ENCODE peak calls at places on chromosomes 6 and 20, in six cellular contexts. One of them, this sample, is unnamed.

GRCh38 chr6:104713982-104714381 is 145.7 kb downstream of the HACE1 start:
- DNase-seq in SK-N-SH: no peak
- DNase-seq in WTC11: no peak
- DNase-seq in A549: no peak
- DNase-seq in GM12878: no peak
- DNase-seq in HCT116: no peak
- DNase-seq in this sample: no peak

GRCh38 chr6:128230267-128230989 is 290.0 kb downstream of the PTPRK start:
- DNase-seq in A549: no peak
- DNase-seq in SK-N-SH: no peak
- DNase-seq in WTC11: no peak
- DNase-seq in GM12878: no peak
- DNase-seq in HCT116: no peak
- DNase-seq in this sample: no peak

GRCh38 chr6:122476131-122476530 is 4.5 kb upstream of the SERINC1 start:
- DNase-seq in GM12878: no peak
- DNase-seq in HCT116: no peak
- DNase-seq in WTC11: no peak
- DNase-seq in SK-N-SH: peak
- DNase-seq in A549: peak
- DNase-seq in this sample: peak

GRCh38 chr6:145815351-145815772 is 767 bp upstream of the FBXO30 start:
- DNase-seq in WTC11: peak
- DNase-seq in GM12878: no peak
- DNase-seq in SK-N-SH: peak
- DNase-seq in HCT116: no peak
- DNase-seq in A549: no peak
- DNase-seq in this sample: peak

GRCh38 chr20:418858-419365 is 10.8 kb downstream of the RBCK1 start:
- DNase-seq in WTC11: no peak
- DNase-seq in A549: no peak
- DNase-seq in GM12878: no peak
- DNase-seq in SK-N-SH: no peak
- DNase-seq in HCT116: no peak
- DNase-seq in this sample: no peak

GRCh38 chr6:144083172-144083571 is 12.2 kb downstream of the SF3B5 start:
- DNase-seq in HCT116: no peak
- DNase-seq in A549: no peak
- DNase-seq in WTC11: no peak
- DNase-seq in GM12878: no peak
- DNase-seq in SK-N-SH: no peak
- DNase-seq in this sample: no peak

GRCh38 chr6:93453956-93454355 is 34.6 kb upstream of the EPHA7 start:
- DNase-seq in SK-N-SH: no peak
- DNase-seq in HCT116: no peak
- DNase-seq in A549: no peak
- DNase-seq in WTC11: no peak
- DNase-seq in GM12878: peak
- DNase-seq in this sample: no peak

GRCh38 chr20:973785-974194 is 28.3 kb downstream of the RSPO4 start:
- DNase-seq in A549: peak
- DNase-seq in WTC11: peak
- DNase-seq in HCT116: peak
- DNase-seq in GM12878: peak
- DNase-seq in SK-N-SH: peak
- DNase-seq in this sample: peak

GRCh38 chr6:79079425-79080130 is 1.5 kb upstream of the PHIP start:
- DNase-seq in A549: no peak
- DNase-seq in WTC11: no peak
- DNase-seq in GM12878: no peak
- DNase-seq in HCT116: no peak
- DNase-seq in SK-N-SH: no peak
- DNase-seq in this sample: peak

GRCh38 chr20:19626896-19627295 is 131.2 kb upstream of the RIN2 start:
- DNase-seq in GM12878: no peak
- DNase-seq in HCT116: no peak
- DNase-seq in SK-N-SH: no peak
- DNase-seq in A549: no peak
- DNase-seq in WTC11: no peak
- DNase-seq in this sample: no peak

GRCh38 chr20:50746138-50746940 is 15.0 kb downstream of the PARD6B start:
- DNase-seq in WTC11: no peak
- DNase-seq in GM12878: no peak
- DNase-seq in A549: no peak
- DNase-seq in SK-N-SH: no peak
- DNase-seq in HCT116: no peak
- DNase-seq in this sample: no peak
- TF ChIP-seq MAX in WTC11: no peak
- TF ChIP-seq MAX in GM12878: no peak
- TF ChIP-seq MAX in A549: no peak
- TF ChIP-seq MAX in SK-N-SH: no peak
- TF ChIP-seq MAX in HCT116: no peak
- TF ChIP-seq MAX in this sample: no peak

GRCh38 chr6:124987291-124987690 is 25.1 kb downstream of the RNF217 start:
- DNase-seq in A549: no peak
- DNase-seq in HCT116: no peak
- DNase-seq in WTC11: no peak
- DNase-seq in SK-N-SH: no peak
- DNase-seq in GM12878: no peak
- DNase-seq in this sample: no peak

GRCh38 chr6:124986146-124986545 is 23.9 kb downstream of the RNF217 start:
- DNase-seq in SK-N-SH: no peak
- DNase-seq in GM12878: no peak
- DNase-seq in HCT116: no peak
- DNase-seq in A549: no peak
- DNase-seq in WTC11: no peak
- DNase-seq in this sample: no peak

GRCh38 chr6:124990988-124991387 is 28.8 kb downstream of the RNF217 start:
- DNase-seq in A549: no peak
- DNase-seq in WTC11: no peak
- DNase-seq in HCT116: no peak
- DNase-seq in SK-N-SH: no peak
- DNase-seq in GM12878: no peak
- DNase-seq in this sample: no peak

GRCh38 chr6:124989136-124989983 is 27.1 kb downstream of the RNF217 start:
- DNase-seq in HCT116: no peak
- DNase-seq in A549: no peak
- DNase-seq in WTC11: no peak
- DNase-seq in SK-N-SH: no peak
- DNase-seq in GM12878: no peak
- DNase-seq in this sample: no peak

DNA sequence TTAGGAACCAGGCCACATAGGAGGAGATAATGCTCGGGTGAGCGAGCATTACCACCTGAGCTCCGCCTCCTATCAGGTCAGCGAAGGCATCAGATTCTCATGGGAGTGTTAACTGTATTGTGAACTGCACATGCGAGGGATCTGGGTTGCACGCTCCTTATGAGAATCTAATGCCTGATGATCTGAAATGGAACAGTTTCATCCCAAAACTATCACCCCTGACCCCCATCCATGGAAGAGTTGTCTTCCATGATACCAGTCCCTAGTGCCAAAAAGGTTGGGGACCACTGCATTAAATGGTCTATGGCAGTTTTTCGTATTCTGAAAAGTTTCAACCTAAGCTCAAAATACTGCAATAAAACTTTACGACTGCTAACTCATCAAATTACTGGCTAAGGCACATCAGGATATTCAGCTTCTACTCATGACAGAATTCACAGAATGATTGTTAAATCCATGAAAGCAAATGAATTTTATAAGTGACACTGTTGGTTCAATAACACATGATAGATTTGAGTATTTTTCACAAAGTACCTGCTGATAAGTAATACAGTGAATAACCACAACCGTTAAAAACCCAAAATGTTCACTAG is 25.9 kb downstream of the RNF217 start:
- DNase-seq in HCT116: no peak
- DNase-seq in SK-N-SH: no peak
- DNase-seq in A549: no peak
- DNase-seq in WTC11: no peak
- DNase-seq in GM12878: no peak
- DNase-seq in this sample: no peak
- TF ChIP-seq CTCF in HCT116: no peak
- TF ChIP-seq CTCF in SK-N-SH: no peak
- TF ChIP-seq CTCF in A549: no peak
- TF ChIP-seq CTCF in WTC11: no peak
- TF ChIP-seq CTCF in GM12878: no peak
- TF ChIP-seq CTCF in this sample: no peak

GRCh38 chr6:5762561-5762968 is 244.2 kb downstream of the NRN1 start:
- DNase-seq in SK-N-SH: no peak
- DNase-seq in A549: no peak
- DNase-seq in GM12878: no peak
- DNase-seq in HCT116: no peak
- DNase-seq in WTC11: no peak
- DNase-seq in this sample: no peak
- TF ChIP-seq MAX in SK-N-SH: no peak
- TF ChIP-seq MAX in A549: no peak
- TF ChIP-seq MAX in GM12878: no peak
- TF ChIP-seq MAX in HCT116: no peak
- TF ChIP-seq MAX in WTC11: no peak
- TF ChIP-seq MAX in this sample: no peak

GRCh38 chr20:45902199-45902701 is 9.7 kb downstream of the PLTP start:
- DNase-seq in A549: no peak
- DNase-seq in SK-N-SH: no peak
- DNase-seq in WTC11: no peak
- DNase-seq in HCT116: no peak
- DNase-seq in GM12878: no peak
- DNase-seq in this sample: no peak

GRCh38 chr20:45908086-45908485 is 3.9 kb downstream of the PLTP start:
- DNase-seq in HCT116: no peak
- DNase-seq in GM12878: no peak
- DNase-seq in SK-N-SH: no peak
- DNase-seq in A549: no peak
- DNase-seq in WTC11: no peak
- DNase-seq in this sample: no peak

GRCh38 chr20:45905505-45906079 is 6.4 kb downstream of the PLTP start:
- DNase-seq in A549: peak
- DNase-seq in GM12878: no peak
- DNase-seq in WTC11: no peak
- DNase-seq in HCT116: peak
- DNase-seq in SK-N-SH: no peak
- DNase-seq in this sample: no peak

GRCh38 chr20:45907219-45907948 is 4.6 kb downstream of the PLTP start:
- DNase-seq in GM12878: no peak
- DNase-seq in SK-N-SH: no peak
- DNase-seq in WTC11: no peak
- DNase-seq in HCT116: no peak
- DNase-seq in A549: no peak
- DNase-seq in this sample: no peak

GRCh38 chr20:45904583-45905504 is 7.1 kb downstream of the PLTP start:
- DNase-seq in WTC11: no peak
- DNase-seq in HCT116: no peak
- DNase-seq in SK-N-SH: no peak
- DNase-seq in A549: no peak
- DNase-seq in GM12878: no peak
- DNase-seq in this sample: no peak
- TF ChIP-seq CTCF in WTC11: no peak
- TF ChIP-seq CTCF in HCT116: no peak
- TF ChIP-seq CTCF in SK-N-SH: no peak
- TF ChIP-seq CTCF in A549: no peak
- TF ChIP-seq CTCF in GM12878: no peak
- TF ChIP-seq CTCF in this sample: no peak

GRCh38 chr20:17614812-17615644 is 45.2 kb downstream of the DSTN start:
- DNase-seq in SK-N-SH: peak
- DNase-seq in GM12878: no peak
- DNase-seq in A549: no peak
- DNase-seq in WTC11: no peak
- DNase-seq in HCT116: no peak
- DNase-seq in this sample: peak
- TF ChIP-seq MAX in SK-N-SH: no peak
- TF ChIP-seq MAX in GM12878: no peak
- TF ChIP-seq MAX in A549: no peak
- TF ChIP-seq MAX in WTC11: no peak
- TF ChIP-seq MAX in HCT116: no peak
- TF ChIP-seq MAX in this sample: peak

DNA sequence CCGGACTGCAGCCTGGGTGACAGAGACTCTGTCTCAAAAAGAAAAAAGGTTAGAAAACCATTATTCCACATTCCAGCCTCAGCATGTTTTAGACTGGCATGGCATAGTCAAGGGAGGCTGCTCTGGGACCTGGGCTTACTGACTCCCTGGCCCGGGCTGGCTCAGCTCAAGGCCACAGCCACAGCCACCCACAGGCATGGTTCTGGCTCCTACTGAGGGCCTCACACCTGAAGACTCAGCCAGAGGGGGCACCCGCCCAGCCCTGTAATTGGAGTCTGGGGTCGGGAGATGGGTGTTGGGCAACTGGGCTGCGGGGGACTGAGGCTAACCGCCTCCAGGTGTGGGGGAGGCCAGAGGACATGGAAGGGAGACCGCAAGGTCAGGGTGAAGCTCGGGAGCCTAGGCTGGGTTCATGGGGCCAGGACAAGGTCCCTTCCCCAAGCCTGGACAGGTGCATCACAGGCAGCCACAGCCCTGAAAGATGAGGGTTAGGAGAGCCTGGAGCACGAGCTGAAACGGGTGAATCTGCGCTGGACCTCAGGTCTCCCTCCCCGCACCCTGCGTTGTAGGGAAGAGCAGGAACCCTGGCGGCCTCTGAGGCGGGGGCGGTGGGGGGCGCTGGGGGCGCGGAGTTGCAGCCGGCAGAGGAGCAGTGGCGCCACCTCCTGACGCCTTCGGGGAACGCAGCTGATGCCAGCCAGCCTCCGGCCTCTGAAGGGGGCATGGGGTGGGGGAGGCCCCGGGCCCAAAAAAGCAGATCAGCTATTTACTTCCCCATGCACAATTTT is 67.7 kb upstream of the SRSF6 start:
- DNase-seq in HCT116: no peak
- DNase-seq in GM12878: no peak
- DNase-seq in WTC11: peak
- DNase-seq in A549: no peak
- DNase-seq in SK-N-SH: peak
- DNase-seq in this sample: peak
- TF ChIP-seq CTCF in HCT116: no peak
- TF ChIP-seq CTCF in GM12878: no peak
- TF ChIP-seq CTCF in WTC11: peak
- TF ChIP-seq CTCF in A549: peak
- TF ChIP-seq CTCF in SK-N-SH: peak
- TF ChIP-seq CTCF in this sample: peak

This sample was measured in NB4.